ENCODE peak calls at places on chromosomes 6 and 20, in ten cellular contexts. D is heart left ventricle, F is IMR-90, T is body of pancreas, E is uterus, W is esophagus squamous epithelium, M is A549, V is ovary, I is NB4, R is stomach. A is an unnamed sample.

GRCh38 chr6:156109713-156110112 is 654.1 kb upstream of the NOX3 start:
- DNase-seq in D (no peak), F (peak; percentile 8), T (no peak), E (no peak), W (no peak), M (no peak), V (no peak), I (no peak), R (no peak), A (no peak)

GRCh38 chr6:21137708-21138358 is 455.7 kb upstream of the SOX4 start:
- DNase-seq in D (no peak), F (peak; percentile 44), T (no peak), E (no peak), W (no peak), M (no peak), V (no peak), I (no peak), R (no peak), A (no peak)

GRCh38 chr6:163083141-163083540 is 331.4 kb upstream of the QKI start:
- DNase-seq in D (no peak), F (no peak), T (no peak), E (no peak), W (no peak), M (no peak), V (no peak), I (no peak), R (no peak), A (no peak)

GRCh38 chr20:8509809-8510208 is 377.7 kb downstream of the PLCB1 start:
- DNase-seq in D (no peak), F (no peak), T (no peak), E (no peak), W (no peak), M (no peak), V (no peak), I (no peak), R (no peak), A (no peak)

GRCh38 chr6:93447874-93448273 is 28.5 kb upstream of the EPHA7 start:
- DNase-seq in D (no peak), F (no peak), T (no peak), E (no peak), W (no peak), M (no peak), V (no peak), I (no peak), R (no peak), A (no peak)

GRCh38 chr6:131182991-131183425 is 47.7 kb downstream of the AKAP7 start:
- DNase-seq in D (no peak), F (peak; percentile 56), T (peak; percentile 30), E (no peak), W (no peak), M (peak; percentile 42), V (no peak), I (peak; percentile 51), R (no peak), A (no peak)

GRCh38 chr6:2945069-2945452 is 26.3 kb downstream of the SERPINB6 start:
- DNase-seq in D (no peak), F (no peak), T (no peak), E (no peak), W (no peak), M (no peak), V (no peak), I (no peak), R (no peak), A (no peak)

GRCh38 chr6:83431545-83432165 is 804 bp upstream of the ME1 start:
- DNase-seq in D (no peak), F (no peak), T (peak; percentile 31), E (no peak), W (no peak), M (peak; percentile 58), V (no peak), I (no peak), R (peak; percentile 48), A (no peak)

GRCh38 chr6:31847276-31847978 is 15.2 kb downstream of the NEU1 start:
- DNase-seq in D (no peak), F (no peak), T (no peak), E (no peak), W (no peak), M (no peak), V (no peak), I (no peak), R (no peak), A (no peak)

GRCh38 chr6:37491161-37491829 is 8.4 kb downstream of the CCDC167 start:
- DNase-seq in D (no peak), F (no peak), T (no peak), E (no peak), W (no peak), M (no peak), V (no peak), I (no peak), R (peak; percentile 43), A (peak; percentile 48)

GRCh38 chr20:41232971-41233926 is 84.3 kb downstream of the ZHX3 start:
- DNase-seq in D (no peak), F (peak; percentile 96), T (no peak), E (no peak), W (no peak), M (peak; percentile 10), V (no peak), I (no peak), R (no peak), A (peak; percentile 31)

GRCh38 chr6:28443112-28443773 is at the start of gene ZSCAN23:
- DNase-seq in D (peak; percentile 79), F (peak; percentile 92), T (peak; percentile 67), E (peak; percentile 77), W (peak; percentile 5), M (no peak), V (peak; percentile 85), I (peak; percentile 95), R (peak; percentile 75), A (peak; percentile 42)

GRCh38 chr6:6851059-6851658 is 256.6 kb upstream of the RREB1 start:
- DNase-seq in D (no peak), F (peak; percentile 97), T (peak; percentile 92), E (no peak), W (no peak), M (peak; percentile 82), V (peak; percentile 65), I (no peak), R (peak; percentile 55), A (peak; percentile 31)

GRCh38 chr6:40395066-40395697 is 192.0 kb downstream of the LRFN2 start:
- DNase-seq in D (no peak), F (no peak), T (peak; percentile 53), E (no peak), W (no peak), M (no peak), V (no peak), I (no peak), R (peak; percentile 36), A (no peak)

GRCh38 chr20:35277531-35278395 is at the start of gene MMP24OS:
- DNase-seq in D (peak; percentile 96), F (peak; percentile 82), T (peak; percentile 91), E (peak; percentile 86), W (peak; percentile 25), M (peak; percentile 89), V (peak; percentile 93), I (peak; percentile 97), R (peak; percentile 94), A (peak; percentile 87)
- TF ChIP-seq POLR2A in D (peak; percentile 88), F (peak; percentile 91), T (peak; percentile 90), E (peak; percentile 94), W (peak; percentile 91), M (peak; percentile 90), V (peak; percentile 91), I (peak; percentile 90), R (no peak), A (peak; percentile 92)

DNA sequence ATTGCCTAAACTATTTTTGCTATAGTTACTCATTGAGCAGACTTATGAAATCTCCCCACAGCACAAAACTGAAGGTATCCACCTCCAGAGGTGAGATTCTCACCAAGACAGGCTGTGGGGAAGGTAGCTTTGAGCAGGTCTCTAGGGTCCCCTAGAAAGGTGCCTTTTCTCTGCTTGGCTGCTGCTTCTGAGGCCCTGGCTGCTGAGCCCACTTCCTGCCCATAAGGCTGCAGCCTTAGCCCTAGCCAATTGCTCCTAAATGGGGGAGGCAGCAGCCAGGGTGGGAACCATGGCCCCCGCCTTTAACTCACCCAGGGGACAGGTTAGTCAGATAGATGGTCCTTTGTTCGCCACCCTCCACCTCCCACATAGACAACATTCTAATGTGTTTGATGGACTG is 3.6 kb downstream of the NT5E start:
- DNase-seq in D (no peak), F (no peak), T (no peak), E (no peak), W (no peak), M (no peak), V (no peak), I (no peak), R (no peak), A (no peak)
- H3K4me3 ChIP-seq in D (no peak overlapping the region), F (peak overlapping the region; percentile 2), T (no peak overlapping the region), E (no peak overlapping the region), W (no peak overlapping the region), M (no peak overlapping the region), V (no peak overlapping the region), I (no peak overlapping the region), R (no peak overlapping the region), A (no peak overlapping the region)

DNA sequence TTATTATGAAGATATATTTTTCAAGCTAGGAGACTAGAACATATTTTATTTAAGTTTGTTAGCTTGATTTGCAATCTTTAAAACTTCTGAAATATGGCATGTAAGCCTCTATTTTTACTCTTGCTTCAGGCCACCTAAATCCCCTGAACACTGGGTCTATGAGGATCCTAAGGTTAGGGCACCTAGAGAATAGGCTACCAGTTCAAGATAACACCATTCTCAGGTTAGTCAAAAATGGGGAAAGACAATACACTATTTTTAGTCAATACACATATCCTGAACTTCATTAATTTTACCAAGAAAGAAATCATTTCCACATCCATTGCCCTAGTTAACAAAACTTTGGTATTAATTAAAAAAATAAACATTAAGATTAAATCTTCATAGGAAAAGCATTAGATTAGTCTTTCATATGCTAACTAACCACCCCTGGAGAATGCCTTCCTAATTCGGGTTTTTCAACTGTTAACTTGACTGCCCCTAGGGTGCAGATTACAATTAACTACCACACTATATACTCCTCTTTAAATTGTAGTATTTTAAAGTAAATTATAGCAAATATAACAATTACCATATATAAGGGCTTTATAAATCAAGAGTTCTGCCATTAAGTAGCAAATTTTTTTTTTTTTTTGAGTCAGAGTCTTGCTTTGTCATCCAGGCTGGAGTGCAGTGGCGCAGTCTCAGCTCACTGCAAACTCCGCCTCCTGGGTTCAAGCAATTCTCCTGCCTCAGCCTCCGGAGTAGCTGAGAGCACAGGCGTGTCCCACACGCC is 6.7 kb upstream of the HSF2 start:
- DNase-seq in D (no peak), F (no peak), T (no peak), E (no peak), W (no peak), M (no peak), V (no peak), I (no peak), R (no peak), A (no peak)
- TF ChIP-seq POLR2A in D (no peak), F (no peak), T (no peak), E (no peak), W (no peak), M (no peak), V (no peak), I (no peak), R (no peak), A (no peak)

DNA sequence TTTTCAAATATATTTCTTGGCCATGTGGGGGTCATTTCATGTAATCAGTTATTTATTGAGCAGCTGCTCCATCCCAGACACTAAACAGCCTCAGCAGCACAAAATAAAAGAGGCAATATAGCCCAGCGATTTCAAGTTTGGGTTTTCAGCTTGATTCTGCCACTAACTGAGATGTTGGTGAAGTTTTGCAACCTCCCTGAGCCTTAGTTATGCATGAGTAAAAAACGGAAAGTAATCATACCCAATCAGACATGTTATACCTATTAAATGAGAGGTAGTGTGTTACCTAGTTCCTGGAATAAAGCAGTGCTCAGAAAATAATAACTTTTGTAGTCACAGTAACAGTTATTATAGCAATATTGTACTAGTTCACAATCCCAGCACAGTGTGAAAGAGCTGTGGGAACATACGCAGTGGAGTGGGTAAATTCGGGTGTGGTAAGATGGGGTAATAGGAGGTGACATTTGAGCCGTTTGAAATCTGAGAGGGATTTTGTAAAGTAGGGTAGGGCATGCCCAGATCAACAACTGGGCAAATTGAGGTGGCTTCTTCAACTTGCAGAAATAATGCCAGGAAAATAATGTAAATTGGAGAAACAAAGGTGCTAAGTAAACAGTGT is 1.5 kb downstream of the SLC9A8 start:
- DNase-seq in D (no peak), F (no peak), T (no peak), E (no peak), W (no peak), M (no peak), V (no peak), I (peak; percentile 38), R (no peak), A (no peak)
- H3K4me3 ChIP-seq in D (no peak overlapping the region), F (no peak overlapping the region), T (no peak overlapping the region), E (no peak overlapping the region), W (no peak overlapping the region), M (peak overlapping the region; percentile 86), V (no peak overlapping the region), I (peak overlapping the region; percentile 91), R (no peak overlapping the region), A (no peak overlapping the region)